ENCODE peak calls at places on chromosomes 3 and 15, in nine cellular contexts. One of them, this sample, is unnamed.

GRCh38 chr3:47573190-47574172 is 5.2 kb downstream of the CSPG5 start:
- DNase-seq in amniotic stem cell: no peak
- DNase-seq in nucleus accumbens: no peak
- DNase-seq in Ammon's horn: peak; percentile 72
- DNase-seq in Daoy: no peak
- DNase-seq in tibial nerve: no peak
- DNase-seq in RPMI7951: no peak
- DNase-seq in HCEC 1CT: no peak
- DNase-seq in kidney glomerular epithelial cell: no peak
- DNase-seq in this sample: peak; percentile 48

GRCh38 chr15:74129411-74130088 is 836 bp upstream of the ISLR2 start:
- DNase-seq in amniotic stem cell: no peak
- DNase-seq in nucleus accumbens: no peak
- DNase-seq in Ammon's horn: peak; percentile 32
- DNase-seq in Daoy: peak; percentile 33
- DNase-seq in tibial nerve: no peak
- DNase-seq in RPMI7951: no peak
- DNase-seq in HCEC 1CT: no peak
- DNase-seq in kidney glomerular epithelial cell: no peak
- DNase-seq in this sample: no peak

GRCh38 chr3:36700537-36701248 is 63.7 kb downstream of the DCLK3 start:
- DNase-seq in amniotic stem cell: peak; percentile 22
- DNase-seq in nucleus accumbens: no peak
- DNase-seq in Ammon's horn: peak; percentile 82
- DNase-seq in Daoy: peak; percentile 57
- DNase-seq in tibial nerve: peak; percentile 22
- DNase-seq in RPMI7951: peak; percentile 69
- DNase-seq in HCEC 1CT: peak; percentile 69
- DNase-seq in kidney glomerular epithelial cell: peak; percentile 67
- DNase-seq in this sample: peak; percentile 53

GRCh38 chr3:58164199-58164879 is 46.4 kb downstream of the DNASE1L3 start:
- DNase-seq in amniotic stem cell: no peak
- DNase-seq in nucleus accumbens: no peak
- DNase-seq in Ammon's horn: no peak
- DNase-seq in Daoy: peak; percentile 24
- DNase-seq in tibial nerve: no peak
- DNase-seq in RPMI7951: peak; percentile 88
- DNase-seq in HCEC 1CT: no peak
- DNase-seq in kidney glomerular epithelial cell: peak; percentile 70
- DNase-seq in this sample: no peak

GRCh38 chr3:156551261-156551660 is 3.7 kb downstream of the SSR3 start:
- DNase-seq in amniotic stem cell: peak; percentile 11
- DNase-seq in nucleus accumbens: no peak
- DNase-seq in Ammon's horn: no peak
- DNase-seq in Daoy: peak; percentile 60
- DNase-seq in tibial nerve: no peak
- DNase-seq in RPMI7951: peak; percentile 87
- DNase-seq in HCEC 1CT: peak; percentile 84
- DNase-seq in kidney glomerular epithelial cell: no peak
- DNase-seq in this sample: no peak

GRCh38 chr3:129795596-129795995 is 97.9 kb downstream of the TMCC1 start:
- DNase-seq in amniotic stem cell: no peak
- DNase-seq in nucleus accumbens: no peak
- DNase-seq in Ammon's horn: no peak
- DNase-seq in Daoy: peak; percentile 72
- DNase-seq in tibial nerve: no peak
- DNase-seq in RPMI7951: peak; percentile 27
- DNase-seq in HCEC 1CT: no peak
- DNase-seq in kidney glomerular epithelial cell: peak; percentile 74
- DNase-seq in this sample: no peak

GRCh38 chr3:60366491-60366890 is 884.8 kb downstream of the FHIT start:
- DNase-seq in amniotic stem cell: no peak
- DNase-seq in nucleus accumbens: no peak
- DNase-seq in Ammon's horn: no peak
- DNase-seq in Daoy: no peak
- DNase-seq in tibial nerve: no peak
- DNase-seq in RPMI7951: no peak
- DNase-seq in HCEC 1CT: no peak
- DNase-seq in kidney glomerular epithelial cell: no peak
- DNase-seq in this sample: no peak

GRCh38 chr15:44726568-44727461 is 9.5 kb upstream of the TRIM69 start:
- DNase-seq in amniotic stem cell: peak; percentile 67
- DNase-seq in nucleus accumbens: no peak
- DNase-seq in Ammon's horn: no peak
- DNase-seq in Daoy: peak; percentile 87
- DNase-seq in tibial nerve: no peak
- DNase-seq in RPMI7951: peak; percentile 96
- DNase-seq in HCEC 1CT: peak; percentile 95
- DNase-seq in kidney glomerular epithelial cell: peak; percentile 61
- DNase-seq in this sample: no peak

GRCh38 chr3:183298708-183299153 is 45.7 kb downstream of the B3GNT5 start:
- DNase-seq in amniotic stem cell: no peak
- DNase-seq in nucleus accumbens: peak; percentile 60
- DNase-seq in Ammon's horn: peak; percentile 81
- DNase-seq in Daoy: peak; percentile 96
- DNase-seq in tibial nerve: peak; percentile 24
- DNase-seq in RPMI7951: peak; percentile 92
- DNase-seq in HCEC 1CT: peak; percentile 94
- DNase-seq in kidney glomerular epithelial cell: no peak
- DNase-seq in this sample: peak; percentile 63

GRCh38 chr3:196008929-196009328 is 73.0 kb downstream of the TFRC start:
- DNase-seq in amniotic stem cell: no peak
- DNase-seq in nucleus accumbens: no peak
- DNase-seq in Ammon's horn: no peak
- DNase-seq in Daoy: no peak
- DNase-seq in tibial nerve: no peak
- DNase-seq in RPMI7951: no peak
- DNase-seq in HCEC 1CT: no peak
- DNase-seq in kidney glomerular epithelial cell: no peak
- DNase-seq in this sample: no peak

GRCh38 chr3:149388714-149389417 is 11.4 kb upstream of the TM4SF1 start:
- DNase-seq in amniotic stem cell: no peak
- DNase-seq in nucleus accumbens: no peak
- DNase-seq in Ammon's horn: no peak
- DNase-seq in Daoy: no peak
- DNase-seq in tibial nerve: no peak
- DNase-seq in RPMI7951: no peak
- DNase-seq in HCEC 1CT: no peak
- DNase-seq in kidney glomerular epithelial cell: no peak
- DNase-seq in this sample: no peak

GRCh38 chr3:80367149-80367548 is 599.4 kb upstream of the ROBO1 start:
- DNase-seq in amniotic stem cell: no peak
- DNase-seq in nucleus accumbens: no peak
- DNase-seq in Ammon's horn: no peak
- DNase-seq in Daoy: no peak
- DNase-seq in tibial nerve: no peak
- DNase-seq in RPMI7951: no peak
- DNase-seq in HCEC 1CT: no peak
- DNase-seq in kidney glomerular epithelial cell: no peak
- DNase-seq in this sample: no peak

GRCh38 chr15:95018888-95019545 is 787.7 kb downstream of the MCTP2 start:
- DNase-seq in amniotic stem cell: no peak
- DNase-seq in nucleus accumbens: no peak
- DNase-seq in Ammon's horn: no peak
- DNase-seq in Daoy: peak; percentile 82
- DNase-seq in tibial nerve: no peak
- DNase-seq in RPMI7951: peak; percentile 63
- DNase-seq in HCEC 1CT: peak; percentile 95
- DNase-seq in kidney glomerular epithelial cell: peak; percentile 66
- DNase-seq in this sample: no peak

GRCh38 chr15:73799466-73799865 is 46.3 kb upstream of the INSYN1 start:
- DNase-seq in amniotic stem cell: no peak
- DNase-seq in nucleus accumbens: no peak
- DNase-seq in Ammon's horn: no peak
- DNase-seq in Daoy: peak; percentile 78
- DNase-seq in tibial nerve: no peak
- DNase-seq in RPMI7951: peak; percentile 46
- DNase-seq in HCEC 1CT: peak; percentile 11
- DNase-seq in kidney glomerular epithelial cell: peak; percentile 52
- DNase-seq in this sample: no peak

GRCh38 chr3:183489455-183490210 is 61.2 kb upstream of the MCF2L2 start:
- DNase-seq in amniotic stem cell: no peak
- DNase-seq in nucleus accumbens: no peak
- DNase-seq in Ammon's horn: no peak
- DNase-seq in Daoy: no peak
- DNase-seq in tibial nerve: no peak
- DNase-seq in RPMI7951: no peak
- DNase-seq in HCEC 1CT: peak; percentile 43
- DNase-seq in kidney glomerular epithelial cell: no peak
- DNase-seq in this sample: no peak

GRCh38 chr3:170911051-170911450 is 2.6 kb upstream of the EIF5A2 start:
- DNase-seq in amniotic stem cell: no peak
- DNase-seq in nucleus accumbens: no peak
- DNase-seq in Ammon's horn: no peak
- DNase-seq in Daoy: no peak
- DNase-seq in tibial nerve: no peak
- DNase-seq in RPMI7951: no peak
- DNase-seq in HCEC 1CT: no peak
- DNase-seq in kidney glomerular epithelial cell: no peak
- DNase-seq in this sample: no peak

GRCh38 chr3:149579838-149580542 is 77.8 kb downstream of the WWTR1 start:
- DNase-seq in amniotic stem cell: no peak
- DNase-seq in nucleus accumbens: no peak
- DNase-seq in Ammon's horn: peak; percentile 20
- DNase-seq in Daoy: peak; percentile 66
- DNase-seq in tibial nerve: no peak
- DNase-seq in RPMI7951: peak; percentile 88
- DNase-seq in HCEC 1CT: peak; percentile 87
- DNase-seq in kidney glomerular epithelial cell: peak; percentile 57
- DNase-seq in this sample: no peak

GRCh38 chr15:62606376-62607164 is 436.0 kb upstream of the TPM1 start:
- DNase-seq in amniotic stem cell: peak; percentile 87
- DNase-seq in nucleus accumbens: no peak
- DNase-seq in Ammon's horn: no peak
- DNase-seq in Daoy: peak; percentile 92
- DNase-seq in tibial nerve: no peak
- DNase-seq in RPMI7951: peak; percentile 99
- DNase-seq in HCEC 1CT: peak; percentile 100
- DNase-seq in kidney glomerular epithelial cell: peak; percentile 97
- DNase-seq in this sample: peak; percentile 11

GRCh38 chr15:42456971-42457370 is 34.0 kb downstream of the ZNF106 start:
- DNase-seq in amniotic stem cell: peak; percentile 21
- DNase-seq in nucleus accumbens: no peak
- DNase-seq in Ammon's horn: no peak
- DNase-seq in Daoy: peak; percentile 9
- DNase-seq in tibial nerve: no peak
- DNase-seq in RPMI7951: peak; percentile 52
- DNase-seq in HCEC 1CT: no peak
- DNase-seq in kidney glomerular epithelial cell: no peak
- DNase-seq in this sample: peak; percentile 33

GRCh38 chr3:171177056-171177455 is 150.5 kb upstream of the SLC2A2 start:
- DNase-seq in amniotic stem cell: no peak
- DNase-seq in nucleus accumbens: no peak
- DNase-seq in Ammon's horn: no peak
- DNase-seq in Daoy: no peak
- DNase-seq in tibial nerve: no peak
- DNase-seq in RPMI7951: no peak
- DNase-seq in HCEC 1CT: no peak
- DNase-seq in kidney glomerular epithelial cell: no peak
- DNase-seq in this sample: no peak

GRCh38 chr3:97827741-97828471 is 6.1 kb downstream of the CRYBG3 start:
- DNase-seq in amniotic stem cell: no peak
- DNase-seq in nucleus accumbens: no peak
- DNase-seq in Ammon's horn: peak; percentile 74
- DNase-seq in Daoy: no peak
- DNase-seq in tibial nerve: no peak
- DNase-seq in RPMI7951: peak; percentile 23
- DNase-seq in HCEC 1CT: no peak
- DNase-seq in kidney glomerular epithelial cell: no peak
- DNase-seq in this sample: peak; percentile 84

GRCh38 chr3:12436514-12437222 is 47.6 kb upstream of the TSEN2 start:
- DNase-seq in amniotic stem cell: no peak
- DNase-seq in nucleus accumbens: no peak
- DNase-seq in Ammon's horn: peak; percentile 29
- DNase-seq in Daoy: no peak
- DNase-seq in tibial nerve: no peak
- DNase-seq in RPMI7951: peak; percentile 78
- DNase-seq in HCEC 1CT: peak; percentile 77
- DNase-seq in kidney glomerular epithelial cell: peak; percentile 11
- DNase-seq in this sample: no peak

GRCh38 chr3:10772230-10773161 is 43.5 kb upstream of the SLC6A11 start:
- DNase-seq in amniotic stem cell: no peak
- DNase-seq in nucleus accumbens: no peak
- DNase-seq in Ammon's horn: no peak
- DNase-seq in Daoy: peak; percentile 44
- DNase-seq in tibial nerve: no peak
- DNase-seq in RPMI7951: no peak
- DNase-seq in HCEC 1CT: no peak
- DNase-seq in kidney glomerular epithelial cell: no peak
- DNase-seq in this sample: no peak

GRCh38 chr3:139533781-139534443 is 5.6 kb downstream of the RBP1 start:
- DNase-seq in amniotic stem cell: no peak
- DNase-seq in nucleus accumbens: no peak
- DNase-seq in Ammon's horn: peak; percentile 27
- DNase-seq in Daoy: peak; percentile 89
- DNase-seq in tibial nerve: no peak
- DNase-seq in RPMI7951: peak; percentile 91
- DNase-seq in HCEC 1CT: no peak
- DNase-seq in kidney glomerular epithelial cell: peak; percentile 81
- DNase-seq in this sample: peak; percentile 56

GRCh38 chr15:98647026-98647773 is 1.1 kb upstream of the IGF1R start:
- DNase-seq in amniotic stem cell: no peak
- DNase-seq in nucleus accumbens: no peak
- DNase-seq in Ammon's horn: peak; percentile 61
- DNase-seq in Daoy: peak; percentile 90
- DNase-seq in tibial nerve: peak; percentile 33
- DNase-seq in RPMI7951: peak; percentile 49
- DNase-seq in HCEC 1CT: peak; percentile 44
- DNase-seq in kidney glomerular epithelial cell: peak; percentile 14
- DNase-seq in this sample: peak; percentile 71

GRCh38 chr3:40078590-40078989 is 230.9 kb upstream of the EIF1B start:
- DNase-seq in amniotic stem cell: no peak
- DNase-seq in nucleus accumbens: no peak
- DNase-seq in Ammon's horn: no peak
- DNase-seq in Daoy: no peak
- DNase-seq in tibial nerve: no peak
- DNase-seq in RPMI7951: no peak
- DNase-seq in HCEC 1CT: no peak
- DNase-seq in kidney glomerular epithelial cell: no peak
- DNase-seq in this sample: no peak

GRCh38 chr3:113660901-113661300 is 35.5 kb downstream of the USF3 start:
- DNase-seq in amniotic stem cell: no peak
- DNase-seq in nucleus accumbens: no peak
- DNase-seq in Ammon's horn: peak; percentile 52
- DNase-seq in Daoy: no peak
- DNase-seq in tibial nerve: no peak
- DNase-seq in RPMI7951: peak; percentile 59
- DNase-seq in HCEC 1CT: peak; percentile 79
- DNase-seq in kidney glomerular epithelial cell: no peak
- DNase-seq in this sample: peak; percentile 16

GRCh38 chr3:138113309-138113708 is 2.1 kb downstream of the DZIP1L start:
- DNase-seq in amniotic stem cell: no peak
- DNase-seq in nucleus accumbens: no peak
- DNase-seq in Ammon's horn: no peak
- DNase-seq in Daoy: peak; percentile 36
- DNase-seq in tibial nerve: no peak
- DNase-seq in RPMI7951: peak; percentile 33
- DNase-seq in HCEC 1CT: no peak
- DNase-seq in kidney glomerular epithelial cell: peak; percentile 95
- DNase-seq in this sample: no peak

GRCh38 chr3:13146643-13147143 is 73.5 kb upstream of the IQSEC1 start:
- DNase-seq in amniotic stem cell: no peak
- DNase-seq in nucleus accumbens: no peak
- DNase-seq in Ammon's horn: no peak
- DNase-seq in Daoy: no peak
- DNase-seq in tibial nerve: no peak
- DNase-seq in RPMI7951: no peak
- DNase-seq in HCEC 1CT: no peak
- DNase-seq in kidney glomerular epithelial cell: no peak
- DNase-seq in this sample: no peak

GRCh38 chr3:39275963-39276593 is 3.8 kb downstream of the CX3CR1 start:
- DNase-seq in amniotic stem cell: no peak
- DNase-seq in nucleus accumbens: no peak
- DNase-seq in Ammon's horn: no peak
- DNase-seq in Daoy: no peak
- DNase-seq in tibial nerve: no peak
- DNase-seq in RPMI7951: no peak
- DNase-seq in HCEC 1CT: no peak
- DNase-seq in kidney glomerular epithelial cell: no peak
- DNase-seq in this sample: no peak

GRCh38 chr3:51539291-51539891 is 872 bp downstream of the RAD54L2 start:
- DNase-seq in amniotic stem cell: peak; percentile 52
- DNase-seq in nucleus accumbens: no peak
- DNase-seq in Ammon's horn: peak; percentile 21
- DNase-seq in Daoy: peak; percentile 57
- DNase-seq in tibial nerve: no peak
- DNase-seq in RPMI7951: peak; percentile 67
- DNase-seq in HCEC 1CT: peak; percentile 41
- DNase-seq in kidney glomerular epithelial cell: peak; percentile 91
- DNase-seq in this sample: peak; percentile 7

This sample was measured in globus pallidus.